ENCODE peak calls at places on chromosomes 7 and 10, in nine cellular contexts. X is thyroid gland, B is IMR-90, D is HCT116, H is tibial nerve, Y is heart left ventricle, M is uterus, Z is body of pancreas, P is suprapubic skin. U is an unnamed sample. For H3K27me3, the result is how much of the 10 kb centered on the place peaks cover.

GRCh38 chr7:155558351-155558750 is 12.0 kb upstream of the CNPY1 start:
- DNase-seq in X (no peak), B (no peak), D (no peak), H (no peak), Y (no peak), M (no peak), Z (no peak), P (no peak), U (no peak)

GRCh38 chr10:34638405-34639054 is 176.6 kb downstream of the PARD3 start:
- DNase-seq in X (peak), B (peak), D (peak), H (peak), Y (peak), M (peak), Z (peak), P (peak), U (peak)

GRCh38 chr10:97812696-97813095 is 36.9 kb upstream of the GOLGA7B start:
- DNase-seq in X (no peak), B (no peak), D (no peak), H (no peak), Y (no peak), M (no peak), Z (no peak), P (no peak), U (no peak)

GRCh38 chr7:146864644-146865043 is 748.0 kb downstream of the CNTNAP2 start:
- DNase-seq in X (no peak), B (no peak), D (no peak), H (no peak), Y (no peak), M (no peak), Z (no peak), P (no peak), U (no peak)

GRCh38 chr7:108348913-108349312 is 107.3 kb downstream of the NRCAM start:
- DNase-seq in X (no peak), B (peak), D (no peak), H (no peak), Y (no peak), M (no peak), Z (no peak), P (no peak), U (peak)

GRCh38 chr7:29565186-29565540 is 1.5 kb downstream of the PRR15 start:
- DNase-seq in X (no peak), B (peak), D (no peak), H (no peak), Y (no peak), M (no peak), Z (no peak), P (no peak), U (no peak)

GRCh38 chr10:104317195-104318095 is 20.8 kb downstream of the ITPRIP start:
- DNase-seq in X (peak), B (peak), D (no peak), H (peak), Y (no peak), M (peak), Z (no peak), P (no peak), U (no peak)

GRCh38 chr10:62224606-62225005 is 44.0 kb downstream of the RTKN2 start:
- DNase-seq in X (no peak), B (peak), D (no peak), H (no peak), Y (no peak), M (no peak), Z (peak), P (no peak), U (no peak)

GRCh38 chr10:78413294-78414055 is 379.8 kb downstream of the RPS24 start:
- DNase-seq in X (peak), B (peak), D (no peak), H (no peak), Y (no peak), M (no peak), Z (no peak), P (peak), U (no peak)

GRCh38 chr10:117375360-117376147 is at the start of gene PDZD8:
- DNase-seq in X (peak), B (peak), D (peak), H (peak), Y (peak), M (peak), Z (peak), P (peak), U (peak)

DNA sequence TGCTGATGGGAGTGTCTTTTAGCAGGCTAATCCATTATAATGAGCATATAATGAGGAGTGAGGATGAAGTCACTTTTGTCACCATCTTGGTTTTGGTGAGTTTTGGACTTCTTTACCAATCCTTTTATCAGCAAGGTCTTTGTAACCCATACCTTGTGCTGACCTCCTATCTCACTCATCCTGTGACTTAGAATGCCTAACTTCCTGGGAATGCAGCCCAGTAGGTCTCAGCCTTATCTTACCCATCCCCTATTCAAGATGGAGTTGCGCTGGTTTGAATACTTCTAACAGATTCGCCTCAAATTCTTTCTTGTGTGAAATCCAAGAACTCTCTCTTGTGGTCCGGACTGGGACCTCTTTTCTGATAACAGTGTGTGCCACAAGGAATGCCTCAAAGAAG is 253.1 kb upstream of the CACNA2D1 start:
- DNase-seq in X (no peak), B (no peak), D (no peak), H (no peak), Y (no peak), M (no peak), Z (no peak), P (no peak), U (no peak)
- TF ChIP-seq POLR2A in X (no peak), B (no peak), D (no peak), H (no peak), Y (no peak), M (no peak), Z (no peak), P (no peak), U (no peak)

DNA sequence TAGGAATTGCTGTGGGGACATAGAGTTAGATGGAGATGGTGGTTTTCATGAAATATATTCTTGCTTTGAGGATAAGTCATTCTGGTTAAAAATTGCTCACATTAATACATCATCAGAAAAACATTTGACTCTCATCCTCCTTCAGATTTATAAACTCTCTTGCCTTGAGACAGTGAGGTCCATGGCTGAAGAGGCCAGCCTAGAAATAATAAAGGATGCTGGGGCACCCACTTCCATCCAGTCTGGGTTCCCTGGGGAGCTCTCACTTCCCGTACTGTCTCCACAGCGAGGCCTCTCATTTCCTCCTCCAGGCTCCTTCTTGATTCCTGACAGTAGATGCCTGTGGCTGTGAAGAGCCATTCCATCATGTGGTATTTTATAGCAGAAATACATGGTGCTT is 73.3 kb upstream of the PRKG1 start:
- DNase-seq in X (no peak), B (peak), D (no peak), H (no peak), Y (no peak), M (no peak), Z (no peak), P (no peak), U (no peak)
- H3K27me3 ChIP-seq in X (under half), B (under half), D (under half), H (under half), Y (under half), M (under half), Z (under half), P (under half), U (under half)

DNA sequence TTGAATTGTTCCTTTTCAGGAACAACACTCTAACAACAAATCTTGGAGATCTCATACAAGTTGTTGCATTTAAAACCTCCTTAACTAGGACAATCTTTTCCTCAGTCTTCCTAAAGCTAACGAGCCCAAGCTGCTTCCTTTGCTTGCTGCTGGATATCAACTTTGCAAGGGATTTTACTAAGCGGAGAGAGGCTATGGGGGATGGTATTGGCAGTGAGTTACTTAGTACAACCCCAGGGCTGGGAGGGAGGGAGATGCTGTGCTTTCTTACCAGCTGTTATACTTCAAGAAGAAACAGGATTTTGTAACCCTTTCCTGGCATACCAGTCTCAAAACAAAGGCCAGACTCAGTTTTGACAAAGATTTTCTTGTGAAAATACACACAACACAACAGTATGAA is 19.5 kb upstream of the COL1A2 start:
- DNase-seq in X (peak), B (peak), D (no peak), H (peak), Y (peak), M (peak), Z (peak), P (no peak), U (no peak)
- H3K4me3 ChIP-seq in X (no peak), B (peak), D (no peak), H (no peak), Y (peak), M (peak), Z (no peak), P (peak), U (no peak)

GRCh38 chr7:1012392-1013095 is 29.6 kb downstream of the CYP2W1 start:
- DNase-seq in X (no peak), B (no peak), D (no peak), H (no peak), Y (no peak), M (no peak), Z (no peak), P (no peak), U (no peak)
- TF ChIP-seq POLR2A in X (no peak), B (no peak), D (no peak), H (no peak), Y (no peak), M (no peak), Z (no peak), P (no peak), U (no peak)

DNA sequence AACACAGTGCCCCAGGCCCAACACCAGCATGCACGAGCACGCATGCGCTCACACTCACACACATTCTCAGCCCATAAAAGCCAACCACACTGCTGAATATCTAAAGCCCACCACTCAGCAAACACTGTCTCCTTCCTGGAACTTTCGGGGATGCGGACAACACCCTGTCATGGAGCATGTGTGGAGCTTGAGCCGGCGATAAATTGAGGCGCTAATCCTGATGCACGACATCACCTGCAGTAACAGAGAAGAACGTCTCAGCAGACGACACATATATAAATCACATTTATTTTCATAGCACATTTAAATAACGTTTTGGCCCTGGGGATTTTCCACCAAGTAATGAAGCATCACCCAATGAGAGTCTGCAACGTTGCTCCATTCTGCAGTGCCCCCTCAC is 267.7 kb upstream of the NFE2L3 start:
- DNase-seq in X (no peak), B (no peak), D (no peak), H (no peak), Y (no peak), M (no peak), Z (no peak), P (no peak), U (no peak)
- H3K27me3 ChIP-seq in X (under half), B (under half), D (under half), H (under half), Y (under half), M (under half), Z (under half), P (half or more), U (under half)

DNA sequence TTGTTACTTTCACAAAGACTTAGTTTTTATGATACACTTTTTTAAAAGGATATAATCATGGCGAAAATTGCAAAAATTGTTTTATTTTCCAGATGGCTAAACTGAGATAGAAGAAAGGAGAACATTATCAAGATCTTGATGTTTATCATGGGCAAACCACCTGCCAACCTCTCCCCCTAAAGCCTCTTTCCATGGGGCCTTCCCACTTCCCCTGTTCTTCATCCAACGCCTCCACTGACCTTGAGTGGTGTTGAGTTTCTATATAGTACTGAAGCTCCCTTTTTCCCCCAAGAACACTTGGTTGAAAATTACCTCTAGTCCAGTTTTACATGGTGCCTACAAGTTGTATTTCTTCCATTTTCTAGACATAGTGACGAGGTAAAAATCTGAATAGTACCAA is 5.0 kb downstream of the CREB3L2 start:
- DNase-seq in X (no peak), B (no peak), D (no peak), H (no peak), Y (no peak), M (no peak), Z (no peak), P (no peak), U (no peak)
- H3K4me3 ChIP-seq in X (no peak), B (no peak), D (no peak), H (no peak), Y (no peak), M (no peak), Z (no peak), P (no peak), U (no peak)

DNA sequence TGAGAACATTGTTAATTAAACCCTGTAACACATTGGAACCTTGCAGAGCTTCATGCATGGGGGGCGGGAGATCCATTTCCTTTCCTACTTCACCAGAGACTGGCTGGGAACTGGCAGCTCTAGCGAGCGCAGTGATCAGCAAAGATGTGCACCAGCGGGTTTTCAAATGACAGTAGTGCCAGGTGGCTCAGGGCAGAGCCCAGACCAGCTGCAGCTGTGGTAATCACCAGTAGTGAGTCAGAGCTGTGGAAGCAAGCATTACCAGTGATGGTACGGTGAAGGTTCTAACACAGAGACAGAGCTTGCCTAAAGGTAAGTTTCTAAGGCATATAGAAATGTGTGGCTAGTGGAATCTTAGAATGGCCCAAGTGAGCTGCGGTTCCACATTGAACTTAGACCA is 1009.7 kb upstream of the CELF2 start:
- DNase-seq in X (no peak), B (no peak), D (no peak), H (no peak), Y (no peak), M (no peak), Z (no peak), P (no peak), U (no peak)
- TF ChIP-seq POLR2A in X (no peak), B (no peak), D (no peak), H (no peak), Y (no peak), M (no peak), Z (no peak), P (no peak), U (no peak)

DNA sequence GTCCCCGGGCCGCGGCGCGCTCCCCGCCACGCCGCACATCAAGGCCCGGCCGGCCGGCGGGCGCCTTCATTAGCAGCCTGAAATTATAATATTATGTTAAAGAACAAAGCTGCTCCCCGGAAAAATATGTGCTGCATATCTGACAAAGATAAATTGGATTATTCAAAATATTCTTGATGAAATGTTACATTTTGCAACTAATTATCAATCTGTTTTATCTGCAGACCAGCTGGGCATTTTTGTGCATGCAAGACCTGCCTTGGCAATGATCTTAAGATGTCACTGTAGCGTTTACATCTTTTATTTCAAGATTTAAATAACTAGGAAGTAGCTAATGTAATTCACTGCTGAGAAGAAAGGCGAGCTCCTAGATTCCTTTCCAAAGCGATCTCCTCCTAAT is 160.9 kb upstream of the MKI67 start:
- DNase-seq in X (no peak), B (no peak), D (no peak), H (no peak), Y (no peak), M (no peak), Z (no peak), P (no peak), U (no peak)
- H3K27me3 ChIP-seq in X (under half), B (under half), D (under half), H (under half), Y (under half), M (under half), Z (under half), P (half or more), U (under half)

GRCh38 chr10:11796439-11796838 is 26.7 kb upstream of the PROSER2 start:
- DNase-seq in X (no peak), B (no peak), D (no peak), H (no peak), Y (no peak), M (no peak), Z (no peak), P (no peak), U (no peak)
- H3K4me3 ChIP-seq in X (no peak), B (no peak), D (no peak), H (no peak), Y (no peak), M (no peak), Z (no peak), P (no peak), U (no peak)

U was measured in adrenal gland.